ENCODE peak calls at places on chromosomes 5 and 9, in four cellular contexts. Q, V, F and N are unnamed samples.

GRCh38 chr9:89674667-89675402 is 70.0 kb downstream of the GADD45G start:
- DNase-seq in Q (no peak), V (no peak), F (no peak), N (no peak)

GRCh38 chr5:108345541-108346171 is 36.2 kb downstream of the FBXL17 start:
- DNase-seq in Q (peak), V (no peak), F (peak), N (peak)

GRCh38 chr5:75839547-75839946 is 122.3 kb upstream of the POC5 start:
- DNase-seq in Q (no peak), V (no peak), F (no peak), N (no peak)

GRCh38 chr9:95089916-95090791 is 227.4 kb downstream of the FANCC start:
- DNase-seq in F (no peak), V (peak), Q (no peak), N (no peak)

GRCh38 chr9:137184881-137185660 is 3.3 kb downstream of the ANAPC2 start:
- DNase-seq in V (no peak), Q (no peak), F (no peak), N (no peak)

GRCh38 chr5:150637245-150638052 is 3.0 kb upstream of the SYNPO start:
- DNase-seq in F (peak), Q (peak), V (no peak), N (peak)

GRCh38 chr9:20592673-20593072 is 29.6 kb downstream of the MLLT3 start:
- DNase-seq in V (no peak), Q (no peak), F (no peak), N (peak)

GRCh38 chr5:50553560-50553984 is 112.5 kb upstream of the EMB start:
- DNase-seq in Q (no peak), V (no peak), F (no peak), N (no peak)

GRCh38 chr5:4294878-4295277 is 699.2 kb downstream of the IRX1 start:
- DNase-seq in V (no peak), Q (no peak), F (no peak), N (no peak)

GRCh38 chr5:79689541-79690466 is at the start of gene CMYA5:
- DNase-seq in V (no peak), Q (no peak), F (no peak), N (peak)

GRCh38 chr9:93173365-93174150 is 10.4 kb upstream of the WNK2 start:
- DNase-seq in Q (no peak), V (no peak), F (no peak), N (no peak)

GRCh38 chr5:56685503-56686217 is 129.7 kb upstream of the MAP3K1 start:
- DNase-seq in F (no peak), Q (no peak), V (no peak), N (peak)

GRCh38 chr9:72534931-72535330 is 13.5 kb downstream of the TMC1 start:
- DNase-seq in Q (no peak), F (no peak), V (no peak), N (peak)

GRCh38 chr5:139277171-139277570 is 16.4 kb upstream of the MATR3 start:
- DNase-seq in Q (no peak), F (no peak), V (no peak), N (no peak)

GRCh38 chr9:16268037-16269010 is 602.1 kb downstream of the BNC2 start:
- DNase-seq in V (no peak), F (no peak), Q (no peak), N (no peak)
- TF ChIP-seq MAZ in V (no peak), F (no peak), Q (no peak), N (no peak)

DNA sequence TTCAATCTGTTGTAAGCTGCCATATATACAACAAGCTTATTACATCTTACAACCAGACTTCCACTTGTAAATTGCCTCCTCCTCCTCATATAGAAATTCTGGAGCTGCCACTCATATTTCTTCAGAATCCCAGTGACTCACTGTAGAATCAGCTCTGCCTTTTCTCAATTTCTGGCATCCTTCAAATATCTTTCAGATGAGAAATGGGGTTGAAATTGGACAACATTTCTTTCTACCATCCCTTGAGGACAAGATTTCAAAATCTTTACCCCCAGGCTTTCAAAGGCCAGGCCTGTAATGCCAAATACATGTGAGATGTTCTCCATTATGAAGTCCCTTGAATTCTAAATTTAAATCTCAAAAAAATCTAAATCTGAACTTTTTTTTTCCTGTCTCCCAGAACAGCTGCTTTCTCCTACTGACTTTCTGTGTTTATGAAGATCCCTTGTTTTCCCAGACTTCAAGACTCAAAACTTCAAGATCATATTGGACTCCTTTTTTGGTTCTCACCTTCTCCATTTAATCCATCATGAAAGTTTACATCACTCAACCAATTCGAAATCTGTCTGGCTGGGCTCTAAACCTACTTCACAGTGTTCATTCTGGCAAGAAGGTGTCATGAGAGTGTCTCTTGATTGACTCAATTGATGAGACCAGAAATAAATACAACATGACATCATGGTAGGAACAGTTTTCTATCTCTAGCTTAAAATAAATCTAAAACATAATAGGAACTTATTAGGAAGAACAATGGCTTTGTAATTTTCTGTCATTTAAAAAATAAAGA is 109.8 kb downstream of the HMHB1 start:
- DNase-seq in V (no peak), Q (peak), F (no peak), N (peak)
- TF ChIP-seq MAZ in V (no peak), Q (no peak), F (no peak), N (no peak)

GRCh38 chr9:114163517-114163924 is 8.2 kb downstream of the COL27A1 start:
- DNase-seq in V (no peak), Q (peak), F (peak), N (peak)
- TF ChIP-seq MAZ in V (no peak), Q (no peak), F (no peak), N (peak)

GRCh38 chr9:4097991-4098390 is 201.9 kb downstream of the GLIS3 start:
- DNase-seq in Q (no peak), F (no peak), V (no peak), N (no peak)

GRCh38 chr9:4099961-4100360 is 199.9 kb downstream of the GLIS3 start:
- DNase-seq in F (no peak), Q (no peak), V (no peak), N (no peak)

GRCh38 chr9:4096121-4096520 is 203.7 kb downstream of the GLIS3 start:
- DNase-seq in F (no peak), Q (no peak), V (no peak), N (no peak)

GRCh38 chr9:4092793-4093709 is 206.8 kb downstream of the GLIS3 start:
- DNase-seq in V (no peak), F (no peak), Q (no peak), N (peak)

DNA sequence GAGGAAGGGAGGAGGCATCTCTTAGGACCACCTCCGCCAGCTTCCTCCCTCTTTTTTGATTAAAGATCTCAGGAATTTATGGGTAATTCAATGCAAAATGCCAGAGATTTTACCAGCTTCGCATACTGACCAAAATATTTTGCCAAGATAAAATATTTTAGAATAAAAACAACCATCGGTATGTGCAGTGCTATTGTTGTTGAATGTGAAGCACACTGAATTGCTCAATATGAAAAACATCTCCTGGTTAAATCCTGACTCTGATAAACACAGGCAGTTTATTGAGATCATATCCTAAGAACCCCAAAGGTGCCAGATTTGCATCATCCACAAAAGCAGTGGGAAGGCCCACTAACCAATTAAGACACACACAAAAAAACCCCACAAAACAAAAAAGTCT is 202.4 kb downstream of the GLIS3 start:
- DNase-seq in V (no peak), F (no peak), Q (no peak), N (no peak)
- TF ChIP-seq MAZ in V (no peak), F (no peak), Q (no peak), N (no peak)

GRCh38 chr5:177309351-177310191 is 2.1 kb downstream of the MXD3 start:
- DNase-seq in F (peak), V (peak), Q (peak), N (peak)

GRCh38 chr5:177311361-177311722 is 356 bp downstream of the MXD3 start:
- DNase-seq in V (no peak), F (no peak), Q (no peak), N (no peak)

GRCh38 chr5:177308740-177309139 is 3.0 kb downstream of the MXD3 start:
- DNase-seq in F (no peak), V (no peak), Q (no peak), N (no peak)

GRCh38 chr5:177310757-177311173 is 933 bp downstream of the MXD3 start:
- DNase-seq in V (peak), Q (no peak), F (no peak), N (peak)

GRCh38 chr5:177310332-177310731 is 1.4 kb downstream of the MXD3 start:
- DNase-seq in V (no peak), Q (no peak), F (no peak), N (no peak)
- TF ChIP-seq MAZ in V (no peak), Q (no peak), F (no peak), N (no peak)

DNA sequence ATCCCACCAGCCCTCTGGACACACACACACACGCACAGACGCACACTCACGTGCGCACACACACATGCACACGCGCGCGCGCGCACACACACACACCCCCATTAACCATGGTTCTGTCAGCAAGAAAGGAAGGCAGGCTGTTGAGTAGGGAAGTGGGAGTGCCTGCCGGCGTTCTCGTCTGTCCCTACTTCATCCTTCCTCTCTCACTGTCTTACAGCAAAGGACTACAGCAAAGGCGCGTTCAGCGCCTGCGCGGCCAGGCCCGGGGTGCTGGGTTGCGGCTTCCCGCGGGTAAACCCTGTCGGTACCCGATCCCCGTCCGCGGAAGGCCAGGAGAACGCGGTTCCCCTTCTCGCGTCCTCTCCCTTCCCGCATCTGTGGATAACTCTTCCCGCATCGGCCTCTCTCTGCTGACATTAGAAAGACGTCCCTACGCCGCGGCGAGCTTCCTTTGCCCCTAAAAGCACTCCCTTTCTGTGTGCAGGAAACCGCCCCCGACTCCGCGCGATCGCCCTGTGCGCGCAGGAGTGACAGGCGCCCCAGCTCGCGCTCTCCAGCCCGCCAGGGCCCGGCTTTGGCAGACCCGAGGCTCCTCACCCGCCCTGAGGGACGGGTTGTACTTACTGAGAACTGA is 219.2 kb downstream of the AGTPBP1 start:
- DNase-seq in Q (peak), F (no peak), V (no peak), N (peak)
- TF ChIP-seq MAZ in Q (no peak), F (no peak), V (no peak), N (no peak)

DNA sequence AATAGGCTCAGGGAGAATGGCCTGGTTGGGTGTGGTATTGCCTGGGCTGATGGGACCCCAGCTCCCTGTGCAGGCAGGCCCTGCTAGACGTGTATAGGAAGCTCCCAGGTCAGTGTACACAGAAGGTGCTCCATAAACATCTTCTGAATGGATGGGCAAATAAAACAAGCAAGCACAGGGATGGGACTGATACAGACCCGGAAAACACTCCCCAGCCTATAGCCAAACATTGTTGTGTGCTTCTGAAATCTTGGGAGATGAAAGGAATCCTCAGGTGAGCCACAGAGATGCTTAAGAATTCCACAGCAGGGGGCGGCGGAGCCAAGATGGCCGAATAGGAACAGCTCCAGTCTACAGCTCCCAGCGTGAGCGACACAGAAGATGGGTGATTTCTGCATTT is 151.8 kb downstream of the ENTREP1 start:
- DNase-seq in Q (no peak), F (no peak), V (no peak), N (no peak)
- TF ChIP-seq MAZ in Q (no peak), F (no peak), V (no peak), N (no peak)

GRCh38 chr9:21684831-21685362 is 117.5 kb upstream of the MTAP start:
- DNase-seq in Q (peak), F (peak), V (no peak), N (peak)
- TF ChIP-seq MAZ in Q (no peak), F (no peak), V (no peak), N (no peak)

DNA sequence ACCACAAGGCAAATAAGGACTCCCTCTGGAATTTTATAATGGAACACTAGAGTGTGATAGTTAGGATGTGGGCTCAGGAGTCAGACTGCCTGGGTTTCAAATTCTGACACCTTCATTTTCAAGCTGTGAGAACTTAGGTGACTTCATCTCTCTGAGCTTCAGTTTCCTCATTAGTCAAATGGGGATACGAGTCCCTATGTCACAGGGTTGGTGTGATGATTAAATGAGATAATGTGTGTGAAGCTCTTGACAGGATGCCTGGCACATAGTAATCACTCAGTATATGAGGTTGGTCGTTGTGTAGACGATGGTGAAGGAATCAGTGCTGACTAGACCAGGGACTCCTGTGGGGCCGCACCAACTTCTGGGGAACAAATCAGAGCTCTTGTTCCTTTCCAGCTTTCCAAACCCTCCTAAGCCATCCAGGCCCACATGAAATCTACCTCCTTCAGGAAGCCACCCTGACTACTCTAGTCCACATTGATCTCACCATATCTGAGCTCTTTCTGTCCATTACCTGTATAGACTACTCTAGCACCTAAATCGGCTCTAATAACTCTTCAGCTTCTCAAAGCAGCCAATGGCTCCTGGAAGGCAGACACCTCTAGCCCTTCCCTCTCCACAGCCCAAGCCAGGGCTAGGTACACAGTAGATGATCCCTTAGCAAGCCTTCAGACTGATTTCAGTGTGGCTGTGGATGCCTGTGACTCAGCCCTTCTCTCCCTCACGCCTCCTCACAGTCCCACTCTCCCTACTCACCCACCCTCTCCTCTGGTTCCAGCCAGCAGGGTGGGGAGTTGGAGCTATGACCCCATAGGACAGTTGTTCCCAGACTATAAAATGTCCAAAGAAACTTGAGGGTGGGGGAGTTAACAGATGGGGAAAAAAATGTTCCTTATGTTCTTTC is 2.5 kb upstream of the TCF7 start:
- DNase-seq in V (peak), Q (no peak), F (no peak), N (peak)
- TF ChIP-seq MAZ in V (no peak), Q (no peak), F (no peak), N (no peak)